ENCODE peak calls at places on chromosomes 3 and 15, in eight cellular contexts. D is AG04449, V is AG10803, R is stomach, M is AG08395, Y is activated T-helper 1 cell treated with Interleukin-2 at 50 U/mL for 16 hours, Q is substantia nigra, I is brain microvascular endothelial cell. E is an unnamed sample.

GRCh38 chr3:57943525-57944312 is 64.5 kb upstream of the FLNB start:
- DNase-seq in D (no peak), V (no peak), R (no peak), M (no peak), Y (no peak), Q (no peak), I (no peak), E (no peak)

GRCh38 chr3:83843716-83844115 is 1115.1 kb upstream of the CADM2 start:
- DNase-seq in D (no peak), V (no peak), R (no peak), M (no peak), Y (no peak), Q (no peak), I (no peak), E (no peak)

GRCh38 chr3:41489205-41489604 is 289.9 kb downstream of the CTNNB1 start:
- DNase-seq in D (no peak), V (no peak), R (no peak), M (no peak), Y (no peak), Q (no peak), I (no peak), E (no peak)

GRCh38 chr3:115357456-115357855 is 210.4 kb upstream of the ZBTB20 start:
- DNase-seq in D (no peak), V (no peak), R (no peak), M (no peak), Y (no peak), Q (no peak), I (no peak), E (no peak)

GRCh38 chr15:66461917-66462316 is 35.6 kb downstream of the SNAPC5 start:
- DNase-seq in D (no peak), V (no peak), R (no peak), M (no peak), Y (no peak), Q (no peak), I (no peak), E (no peak)

GRCh38 chr15:100642950-100643338 is 40.6 kb downstream of the ASB7 start:
- DNase-seq in D (no peak), V (no peak), R (no peak), M (no peak), Y (no peak), Q (no peak), I (no peak), E (no peak)

GRCh38 chr3:52358362-52358940 is 42.3 kb downstream of the DNAH1 start:
- DNase-seq in D (no peak), V (no peak), R (no peak), M (no peak), Y (no peak), Q (no peak), I (no peak), E (no peak)

GRCh38 chr3:151014619-151015018 is 42.1 kb upstream of the CLRN1 start:
- DNase-seq in D (no peak), V (no peak), R (no peak), M (no peak), Y (no peak), Q (no peak), I (no peak), E (no peak)

GRCh38 chr15:57285386-57285785 is 90.9 kb upstream of the CGNL1 start:
- DNase-seq in D (no peak), V (no peak), R (no peak), M (no peak), Y (no peak), Q (no peak), I (no peak), E (no peak)

GRCh38 chr3:26989042-26989441 is 366.5 kb downstream of the LRRC3B start:
- DNase-seq in D (no peak), V (no peak), R (no peak), M (no peak), Y (no peak), Q (no peak), I (no peak), E (no peak)

GRCh38 chr3:81863714-81864113 is 102.3 kb upstream of the GBE1 start:
- DNase-seq in D (no peak), V (no peak), R (no peak), M (no peak), Y (no peak), Q (no peak), I (no peak), E (no peak)

GRCh38 chr15:98955331-98955730 is 52.3 kb downstream of the PGPEP1L start:
- DNase-seq in D (no peak), V (peak; percentile 50), R (no peak), M (peak; percentile 41), Y (no peak), Q (peak; percentile 89), I (no peak), E (peak; percentile 68)

GRCh38 chr15:100889359-100890058 is 9.9 kb downstream of the ALDH1A3 start:
- DNase-seq in D (peak; percentile 52), V (peak; percentile 89), R (no peak), M (peak; percentile 90), Y (no peak), Q (no peak), I (peak; percentile 80), E (no peak)

GRCh38 chr15:81375461-81375860 is 1.4 kb upstream of the TMC3 start:
- DNase-seq in D (no peak), V (no peak), R (no peak), M (no peak), Y (no peak), Q (no peak), I (no peak), E (no peak)

GRCh38 chr3:100008081-100008698 is 106.1 kb downstream of the FILIP1L start:
- DNase-seq in D (no peak), V (no peak), R (no peak), M (no peak), Y (no peak), Q (no peak), I (no peak), E (no peak)

GRCh38 chr15:49247556-49248102 is 77.6 kb downstream of the GALK2 start:
- DNase-seq in D (no peak), V (peak; percentile 79), R (no peak), M (peak; percentile 40), Y (no peak), Q (no peak), I (no peak), E (no peak)

GRCh38 chr15:81744364-81744763 is 301.5 kb downstream of the MEX3B start:
- DNase-seq in D (no peak), V (no peak), R (no peak), M (no peak), Y (no peak), Q (no peak), I (no peak), E (no peak)

GRCh38 chr15:51938286-51938685 is 33.3 kb downstream of the LEO1 start:
- DNase-seq in D (no peak), V (no peak), R (no peak), M (no peak), Y (no peak), Q (no peak), I (no peak), E (no peak)

GRCh38 chr3:134643150-134643675 is 7.6 kb downstream of the KY start:
- DNase-seq in D (no peak), V (no peak), R (peak; percentile 8), M (no peak), Y (no peak), Q (no peak), I (no peak), E (no peak)

GRCh38 chr3:183555541-183556081 is at the start of gene KLHL6:
- DNase-seq in D (no peak), V (no peak), R (peak; percentile 40), M (no peak), Y (peak; percentile 54), Q (peak; percentile 16), I (no peak), E (no peak)

GRCh38 chr3:60086811-60087210 is 1037.0 kb upstream of the CFAP20DC start:
- DNase-seq in D (no peak), V (peak; percentile 22), R (no peak), M (peak; percentile 32), Y (no peak), Q (no peak), I (peak; percentile 69), E (no peak)

GRCh38 chr15:69305204-69305931 is 6.7 kb downstream of the PAQR5 start:
- DNase-seq in D (peak; percentile 36), V (peak; percentile 94), R (no peak), M (peak; percentile 92), Y (no peak), Q (no peak), I (peak; percentile 84), E (no peak)

GRCh38 chr3:127953092-127953491 is 38.1 kb downstream of the KBTBD12 start:
- DNase-seq in D (no peak), V (no peak), R (no peak), M (no peak), Y (no peak), Q (no peak), I (no peak), E (no peak)

GRCh38 chr3:11331101-11331500 is 58.9 kb downstream of the ATG7 start:
- DNase-seq in D (no peak), V (peak; percentile 37), R (no peak), M (peak; percentile 10), Y (no peak), Q (no peak), I (no peak), E (no peak)

GRCh38 chr3:182713743-182714517 is 79.4 kb upstream of the ATP11B start:
- DNase-seq in D (peak; percentile 34), V (peak; percentile 72), R (no peak), M (peak; percentile 71), Y (no peak), Q (no peak), I (peak; percentile 54), E (no peak)

GRCh38 chr15:71526061-71526460 is 284.3 kb upstream of the NR2E3 start:
- DNase-seq in D (peak; percentile 38), V (peak; percentile 48), R (no peak), M (peak; percentile 47), Y (no peak), Q (no peak), I (peak; percentile 18), E (no peak)

GRCh38 chr15:70195808-70196304 is 98.1 kb upstream of the TLE3 start:
- DNase-seq in D (peak; percentile 60), V (peak; percentile 89), R (peak; percentile 37), M (peak; percentile 96), Y (no peak), Q (peak; percentile 48), I (peak; percentile 84), E (peak; percentile 49)

GRCh38 chr15:100721758-100722550 is 119.6 kb downstream of the ASB7 start:
- DNase-seq in D (peak; percentile 97), V (peak; percentile 99), R (peak; percentile 54), M (peak; percentile 91), Y (no peak), Q (no peak), I (peak; percentile 99), E (peak; percentile 32)

GRCh38 chr15:56732881-56733130 is 503 bp downstream of the ZNF280D start:
- DNase-seq in D (no peak), V (no peak), R (no peak), M (no peak), Y (no peak), Q (peak; percentile 44), I (peak; percentile 29), E (peak; percentile 79)

GRCh38 chr3:143897558-143898305 is 49.5 kb upstream of the SLC9A9 start:
- DNase-seq in D (no peak), V (peak; percentile 67), R (no peak), M (no peak), Y (no peak), Q (no peak), I (peak; percentile 54), E (no peak)

GRCh38 chr3:124770341-124771082 is 40.3 kb downstream of the UMPS start:
- DNase-seq in D (no peak), V (no peak), R (no peak), M (peak; percentile 16), Y (no peak), Q (peak; percentile 56), I (no peak), E (peak; percentile 27)

GRCh38 chr3:78976200-78976599 is 791.6 kb downstream of the ROBO1 start:
- DNase-seq in D (no peak), V (no peak), R (no peak), M (no peak), Y (no peak), Q (no peak), I (no peak), E (no peak)

GRCh38 chr15:67039349-67040075 is 25.9 kb upstream of the SMAD3 start:
- DNase-seq in D (no peak), V (no peak), R (no peak), M (no peak), Y (no peak), Q (no peak), I (no peak), E (no peak)

GRCh38 chr15:64930778-64931240 is 19.1 kb downstream of the ANKDD1A start:
- DNase-seq in D (no peak), V (peak; percentile 16), R (no peak), M (no peak), Y (no peak), Q (no peak), I (peak; percentile 62), E (no peak)

E was measured in anterior cingulate cortex.